ENCODE peak calls at places on chromosomes 4 and X, in four cellular contexts. K is GM19239, I is kidney tubule cell, J is NAMALWA. Y is an unnamed sample.

GRCh38 chr4:169420291-169420690 is 149.5 kb upstream of the SH3RF1 start:
- DNase-seq in K (no peak), I (no peak), J (no peak), Y (no peak)

GRCh38 chr4:168852387-168852786 is 157.7 kb downstream of the CBR4 start:
- DNase-seq in I (no peak), J (no peak), K (no peak), Y (no peak)

GRCh38 chr4:18039113-18039512 is 17.6 kb upstream of the LCORL start:
- DNase-seq in K (no peak), J (no peak), I (peak; percentile 38), Y (no peak)

GRCh38 chrX:39162322-39162721 is 361.1 kb downstream of the MID1IP1 start:
- DNase-seq in I (no peak), K (no peak), J (no peak), Y (no peak)

GRCh38 chr4:36254355-36254754 is 10.0 kb upstream of the ARAP2 start:
- DNase-seq in K (no peak), J (no peak), I (no peak), Y (no peak)

GRCh38 chr4:4866833-4867744 is 7.6 kb downstream of the MSX1 start:
- DNase-seq in K (no peak), J (no peak), I (peak; percentile 22), Y (no peak)

GRCh38 chr4:27604692-27605091 is 744.1 kb downstream of the STIM2 start:
- DNase-seq in K (no peak), I (no peak), J (no peak), Y (no peak)

GRCh38 chr4:153276966-153277365 is 67.5 kb upstream of the MND1 start:
- DNase-seq in I (no peak), J (no peak), K (no peak), Y (no peak)

GRCh38 chr4:8580321-8581093 is at the start of gene GPR78:
- DNase-seq in I (peak; percentile 51), J (no peak), K (peak; percentile 54), Y (no peak)

GRCh38 chr4:171016145-171016544 is 797.1 kb upstream of the GALNTL6 start:
- DNase-seq in K (no peak), J (no peak), I (no peak), Y (no peak)

GRCh38 chrX:17520206-17520605 is 145.2 kb downstream of the NHS start:
- DNase-seq in J (no peak), K (no peak), I (no peak), Y (no peak)

GRCh38 chrX:107675823-107676555 is 47.7 kb downstream of the PRPS1 start:
- DNase-seq in K (no peak), I (no peak), J (peak; percentile 70), Y (no peak)

GRCh38 chr4:53450773-53451172 is 73.3 kb downstream of the FIP1L1 start:
- DNase-seq in K (no peak), I (peak; percentile 43), J (no peak), Y (no peak)

GRCh38 chr4:128832253-128832641 is 22.7 kb downstream of the JADE1 start:
- DNase-seq in K (no peak), I (no peak), J (no peak), Y (no peak)

GRCh38 chr4:111937368-111937767 is 207.9 kb upstream of the FAM241A start:
- DNase-seq in I (peak; percentile 7), K (no peak), J (peak; percentile 71), Y (no peak)

Y was measured in smooth muscle cell of the brain vasculature.